ENCODE peak calls at places on chromosomes 4 and X, in five cellular contexts. One of them, this sample, is unnamed.

GRCh38 chr4:16116493-16116990 is 32.7 kb upstream of the PROM1 start:
- DNase-seq in MM.1S: no peak
- DNase-seq in activated B cell treated with CpG ODN at 0.5 μM for 24 hours: no peak
- DNase-seq in sigmoid colon: no peak
- DNase-seq in endothelial cell: no peak
- DNase-seq in this sample: no peak

GRCh38 chrX:9942086-9942485 is 25.1 kb upstream of the CLDN34 start:
- DNase-seq in MM.1S: peak
- DNase-seq in activated B cell treated with CpG ODN at 0.5 μM for 24 hours: peak
- DNase-seq in sigmoid colon: no peak
- DNase-seq in endothelial cell: no peak
- DNase-seq in this sample: peak

GRCh38 chr4:52038109-52038912 is at the start of gene SGCB:
- DNase-seq in activated B cell treated with CpG ODN at 0.5 μM for 24 hours: peak
- DNase-seq in MM.1S: peak
- DNase-seq in endothelial cell: peak
- DNase-seq in sigmoid colon: peak
- DNase-seq in this sample: peak

GRCh38 chr4:37754410-37755185 is 68.4 kb upstream of the RELL1 start:
- DNase-seq in activated B cell treated with CpG ODN at 0.5 μM for 24 hours: no peak
- DNase-seq in MM.1S: no peak
- DNase-seq in sigmoid colon: no peak
- DNase-seq in endothelial cell: no peak
- DNase-seq in this sample: no peak

GRCh38 chrX:103063918-103064434 is at the start of gene BEX1:
- DNase-seq in MM.1S: no peak
- DNase-seq in activated B cell treated with CpG ODN at 0.5 μM for 24 hours: no peak
- DNase-seq in endothelial cell: peak
- DNase-seq in sigmoid colon: peak
- DNase-seq in this sample: no peak

GRCh38 chr4:81685105-81685504 is 213.4 kb upstream of the RASGEF1B start:
- DNase-seq in endothelial cell: no peak
- DNase-seq in MM.1S: no peak
- DNase-seq in sigmoid colon: no peak
- DNase-seq in activated B cell treated with CpG ODN at 0.5 μM for 24 hours: no peak
- DNase-seq in this sample: no peak

GRCh38 chr4:153267013-153267412 is 62.8 kb downstream of the TRIM2 start:
- DNase-seq in sigmoid colon: no peak
- DNase-seq in endothelial cell: no peak
- DNase-seq in MM.1S: no peak
- DNase-seq in activated B cell treated with CpG ODN at 0.5 μM for 24 hours: no peak
- DNase-seq in this sample: no peak

GRCh38 chr4:10458190-10458589 is 964 bp upstream of the ZNF518B start:
- DNase-seq in sigmoid colon: no peak
- DNase-seq in activated B cell treated with CpG ODN at 0.5 μM for 24 hours: no peak
- DNase-seq in endothelial cell: peak
- DNase-seq in MM.1S: no peak
- DNase-seq in this sample: no peak

GRCh38 chrX:71100581-71101505 is 5.2 kb downstream of the FOXO4 start:
- DNase-seq in activated B cell treated with CpG ODN at 0.5 μM for 24 hours: no peak
- DNase-seq in endothelial cell: no peak
- DNase-seq in sigmoid colon: no peak
- DNase-seq in MM.1S: no peak
- DNase-seq in this sample: no peak

GRCh38 chr4:27836505-27836904 is 975.9 kb downstream of the STIM2 start:
- DNase-seq in MM.1S: no peak
- DNase-seq in endothelial cell: no peak
- DNase-seq in activated B cell treated with CpG ODN at 0.5 μM for 24 hours: no peak
- DNase-seq in sigmoid colon: no peak
- DNase-seq in this sample: no peak

GRCh38 chrX:1529756-1530155 is 7.2 kb downstream of the P2RY8 start:
- DNase-seq in activated B cell treated with CpG ODN at 0.5 μM for 24 hours: no peak
- DNase-seq in sigmoid colon: no peak
- DNase-seq in MM.1S: no peak
- DNase-seq in endothelial cell: no peak
- DNase-seq in this sample: no peak

GRCh38 chrX:136574548-136574947 is 42.5 kb downstream of the VGLL1 start:
- DNase-seq in sigmoid colon: no peak
- DNase-seq in endothelial cell: no peak
- DNase-seq in activated B cell treated with CpG ODN at 0.5 μM for 24 hours: no peak
- DNase-seq in MM.1S: no peak
- DNase-seq in this sample: no peak

GRCh38 chr4:15006416-15007024 is 4.2 kb downstream of the CPEB2 start:
- DNase-seq in sigmoid colon: no peak
- DNase-seq in endothelial cell: no peak
- DNase-seq in MM.1S: peak
- DNase-seq in activated B cell treated with CpG ODN at 0.5 μM for 24 hours: no peak
- DNase-seq in this sample: peak

GRCh38 chrX:38232287-38232686 is 11.6 kb upstream of the SRPX start:
- DNase-seq in MM.1S: no peak
- DNase-seq in sigmoid colon: no peak
- DNase-seq in endothelial cell: no peak
- DNase-seq in activated B cell treated with CpG ODN at 0.5 μM for 24 hours: no peak
- DNase-seq in this sample: no peak

GRCh38 chr4:104235966-104236365 is 258.7 kb downstream of the CXXC4 start:
- DNase-seq in activated B cell treated with CpG ODN at 0.5 μM for 24 hours: no peak
- DNase-seq in sigmoid colon: no peak
- DNase-seq in endothelial cell: no peak
- DNase-seq in MM.1S: no peak
- DNase-seq in this sample: no peak

GRCh38 chr4:76982638-76983579 is 33.4 kb downstream of the SEPTIN11 start:
- DNase-seq in MM.1S: peak
- DNase-seq in activated B cell treated with CpG ODN at 0.5 μM for 24 hours: no peak
- DNase-seq in sigmoid colon: no peak
- DNase-seq in endothelial cell: no peak
- DNase-seq in this sample: no peak

GRCh38 chrX:154836163-154836562 is 1.7 kb upstream of the SMIM9 start:
- DNase-seq in endothelial cell: no peak
- DNase-seq in MM.1S: no peak
- DNase-seq in sigmoid colon: no peak
- DNase-seq in activated B cell treated with CpG ODN at 0.5 μM for 24 hours: no peak
- DNase-seq in this sample: no peak

GRCh38 chr4:101114936-101115372 is 232.4 kb downstream of the PPP3CA start:
- DNase-seq in activated B cell treated with CpG ODN at 0.5 μM for 24 hours: no peak
- DNase-seq in endothelial cell: no peak
- DNase-seq in MM.1S: no peak
- DNase-seq in sigmoid colon: no peak
- DNase-seq in this sample: no peak

GRCh38 chr4:108165601-108166000 is 3.1 kb downstream of the LEF1 start:
- DNase-seq in MM.1S: no peak
- DNase-seq in endothelial cell: no peak
- DNase-seq in sigmoid colon: no peak
- DNase-seq in activated B cell treated with CpG ODN at 0.5 μM for 24 hours: no peak
- DNase-seq in this sample: no peak

GRCh38 chr4:176090115-176090514 is 24.5 kb downstream of the WDR17 start:
- DNase-seq in activated B cell treated with CpG ODN at 0.5 μM for 24 hours: no peak
- DNase-seq in MM.1S: no peak
- DNase-seq in endothelial cell: no peak
- DNase-seq in sigmoid colon: no peak
- DNase-seq in this sample: no peak

GRCh38 chrX:10240918-10241317 is 84.1 kb downstream of the CLCN4 start:
- DNase-seq in endothelial cell: no peak
- DNase-seq in sigmoid colon: peak
- DNase-seq in activated B cell treated with CpG ODN at 0.5 μM for 24 hours: no peak
- DNase-seq in MM.1S: no peak
- DNase-seq in this sample: no peak

GRCh38 chr4:102402223-102402622 is 56.9 kb upstream of the SLC39A8 start:
- DNase-seq in activated B cell treated with CpG ODN at 0.5 μM for 24 hours: no peak
- DNase-seq in MM.1S: no peak
- DNase-seq in endothelial cell: no peak
- DNase-seq in sigmoid colon: no peak
- DNase-seq in this sample: no peak

GRCh38 chr4:88911246-88912212 is 145.5 kb downstream of the FAM13A start:
- DNase-seq in activated B cell treated with CpG ODN at 0.5 μM for 24 hours: no peak
- DNase-seq in sigmoid colon: no peak
- DNase-seq in endothelial cell: no peak
- DNase-seq in MM.1S: no peak
- DNase-seq in this sample: no peak

GRCh38 chrX:11244641-11245040 is 48.6 kb upstream of the AMELX start:
- DNase-seq in sigmoid colon: peak
- DNase-seq in endothelial cell: no peak
- DNase-seq in activated B cell treated with CpG ODN at 0.5 μM for 24 hours: no peak
- DNase-seq in MM.1S: no peak
- DNase-seq in this sample: no peak

GRCh38 chr4:100954048-100954447 is 393.3 kb downstream of the PPP3CA start:
- DNase-seq in endothelial cell: no peak
- DNase-seq in activated B cell treated with CpG ODN at 0.5 μM for 24 hours: no peak
- DNase-seq in MM.1S: no peak
- DNase-seq in sigmoid colon: no peak
- DNase-seq in this sample: no peak

GRCh38 chr4:53695540-53696463 is 104.5 kb upstream of the LNX1 start:
- DNase-seq in MM.1S: no peak
- DNase-seq in activated B cell treated with CpG ODN at 0.5 μM for 24 hours: no peak
- DNase-seq in sigmoid colon: no peak
- DNase-seq in endothelial cell: no peak
- DNase-seq in this sample: no peak

GRCh38 chrX:43175428-43175827 is 397.5 kb upstream of the PPP1R2C start:
- DNase-seq in activated B cell treated with CpG ODN at 0.5 μM for 24 hours: no peak
- DNase-seq in sigmoid colon: no peak
- DNase-seq in MM.1S: no peak
- DNase-seq in endothelial cell: no peak
- DNase-seq in this sample: no peak

GRCh38 chr4:104451573-104451972 is 43.1 kb downstream of the CXXC4 start:
- DNase-seq in MM.1S: peak
- DNase-seq in endothelial cell: no peak
- DNase-seq in activated B cell treated with CpG ODN at 0.5 μM for 24 hours: no peak
- DNase-seq in sigmoid colon: no peak
- DNase-seq in this sample: peak

GRCh38 chr4:36363024-36363423 is 81.6 kb downstream of the DTHD1 start:
- DNase-seq in sigmoid colon: no peak
- DNase-seq in MM.1S: no peak
- DNase-seq in endothelial cell: no peak
- DNase-seq in activated B cell treated with CpG ODN at 0.5 μM for 24 hours: no peak
- DNase-seq in this sample: no peak

GRCh38 chr4:185534850-185535761 is at the start of gene PDLIM3:
- DNase-seq in MM.1S: peak
- DNase-seq in activated B cell treated with CpG ODN at 0.5 μM for 24 hours: no peak
- DNase-seq in sigmoid colon: peak
- DNase-seq in endothelial cell: peak
- DNase-seq in this sample: peak

GRCh38 chr4:109969087-109969486 is 56.4 kb downstream of the EGF start:
- DNase-seq in sigmoid colon: no peak
- DNase-seq in MM.1S: no peak
- DNase-seq in activated B cell treated with CpG ODN at 0.5 μM for 24 hours: no peak
- DNase-seq in endothelial cell: no peak
- DNase-seq in this sample: no peak

DNA sequence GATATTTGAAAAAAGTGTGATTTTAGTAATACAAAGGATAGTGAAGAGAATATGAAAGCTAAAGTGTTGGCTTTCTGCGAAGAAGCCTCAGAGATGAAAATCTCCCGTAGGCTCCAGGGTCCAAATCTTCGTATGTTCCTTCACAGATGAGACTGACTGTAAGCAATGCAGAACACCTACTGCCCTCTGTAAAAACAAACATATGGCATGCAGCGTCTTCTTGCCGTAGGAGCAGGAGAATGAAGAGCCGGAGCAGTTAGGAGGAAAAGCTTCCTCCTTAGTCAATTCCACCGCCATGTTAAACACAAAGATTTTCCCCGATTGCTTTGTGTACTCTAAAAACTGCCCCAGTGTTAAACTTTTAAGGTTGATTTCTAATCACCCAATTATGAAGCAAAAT is 22.5 kb downstream of the RWDD4 start:
- DNase-seq in MM.1S: no peak
- DNase-seq in activated B cell treated with CpG ODN at 0.5 μM for 24 hours: no peak
- DNase-seq in sigmoid colon: no peak
- DNase-seq in endothelial cell: no peak
- DNase-seq in this sample: no peak
- TF ChIP-seq CTCF in MM.1S: no peak
- TF ChIP-seq CTCF in activated B cell treated with CpG ODN at 0.5 μM for 24 hours: no peak
- TF ChIP-seq CTCF in sigmoid colon: no peak
- TF ChIP-seq CTCF in endothelial cell: no peak
- TF ChIP-seq CTCF in this sample: no peak

DNA sequence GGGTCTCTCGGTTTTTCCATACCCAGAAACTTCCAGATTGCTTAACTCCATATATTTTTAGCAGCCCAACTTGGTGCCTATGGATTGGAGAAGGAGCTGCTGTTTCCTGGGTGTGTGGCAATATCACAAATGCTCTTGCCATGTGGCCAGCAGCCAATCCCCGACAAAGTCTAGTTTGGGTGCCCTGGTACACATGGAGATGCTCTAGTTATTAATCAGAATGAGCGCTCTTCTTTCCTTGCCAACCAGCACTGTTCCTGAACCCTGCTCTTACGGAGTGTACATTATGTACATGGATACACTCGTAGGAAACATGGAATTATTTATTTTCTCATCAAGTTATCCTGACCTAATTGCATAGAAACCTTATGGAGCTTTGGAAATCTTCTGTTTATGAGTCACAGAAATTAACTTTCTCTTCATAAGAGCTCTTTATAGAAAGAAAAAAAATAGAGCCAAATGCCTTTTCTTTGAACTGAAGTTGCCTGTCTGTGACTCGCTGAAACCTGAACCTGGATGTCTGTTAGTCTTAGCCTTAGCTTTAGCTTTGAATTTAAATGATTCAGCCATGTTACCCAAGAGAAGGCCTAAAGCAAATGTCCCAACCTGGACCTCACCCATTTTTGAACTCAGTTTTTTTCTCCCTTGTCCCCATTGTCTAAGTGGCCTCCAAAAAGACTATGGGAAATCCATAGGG is 67.2 kb upstream of the GPC4 start:
- DNase-seq in activated B cell treated with CpG ODN at 0.5 μM for 24 hours: no peak
- DNase-seq in sigmoid colon: peak
- DNase-seq in endothelial cell: no peak
- DNase-seq in MM.1S: no peak
- DNase-seq in this sample: no peak
- TF ChIP-seq CTCF in activated B cell treated with CpG ODN at 0.5 μM for 24 hours: no peak
- TF ChIP-seq CTCF in sigmoid colon: no peak
- TF ChIP-seq CTCF in endothelial cell: no peak
- TF ChIP-seq CTCF in MM.1S: no peak
- TF ChIP-seq CTCF in this sample: no peak

GRCh38 chr4:143202824-143203223 is 18.1 kb downstream of the USP38 start:
- DNase-seq in MM.1S: peak
- DNase-seq in sigmoid colon: no peak
- DNase-seq in activated B cell treated with CpG ODN at 0.5 μM for 24 hours: no peak
- DNase-seq in endothelial cell: no peak
- DNase-seq in this sample: no peak
- TF ChIP-seq CTCF in MM.1S: peak
- TF ChIP-seq CTCF in sigmoid colon: peak
- TF ChIP-seq CTCF in activated B cell treated with CpG ODN at 0.5 μM for 24 hours: no peak
- TF ChIP-seq CTCF in endothelial cell: peak
- TF ChIP-seq CTCF in this sample: no peak

GRCh38 chrX:111165902-111166301 is 69.9 kb downstream of the PAK3 start:
- DNase-seq in MM.1S: no peak
- DNase-seq in activated B cell treated with CpG ODN at 0.5 μM for 24 hours: no peak
- DNase-seq in endothelial cell: no peak
- DNase-seq in sigmoid colon: no peak
- DNase-seq in this sample: no peak

GRCh38 chrX:111169141-111169540 is 73.2 kb downstream of the PAK3 start:
- DNase-seq in activated B cell treated with CpG ODN at 0.5 μM for 24 hours: no peak
- DNase-seq in sigmoid colon: no peak
- DNase-seq in MM.1S: no peak
- DNase-seq in endothelial cell: no peak
- DNase-seq in this sample: no peak

GRCh38 chrX:111167334-111167733 is 71.3 kb downstream of the PAK3 start:
- DNase-seq in MM.1S: no peak
- DNase-seq in sigmoid colon: no peak
- DNase-seq in activated B cell treated with CpG ODN at 0.5 μM for 24 hours: no peak
- DNase-seq in endothelial cell: no peak
- DNase-seq in this sample: no peak

GRCh38 chrX:111170017-111170416 is 74.0 kb downstream of the PAK3 start:
- DNase-seq in MM.1S: no peak
- DNase-seq in endothelial cell: no peak
- DNase-seq in sigmoid colon: no peak
- DNase-seq in activated B cell treated with CpG ODN at 0.5 μM for 24 hours: no peak
- DNase-seq in this sample: no peak

GRCh38 chrX:111168314-111168713 is 72.3 kb downstream of the PAK3 start:
- DNase-seq in endothelial cell: peak
- DNase-seq in activated B cell treated with CpG ODN at 0.5 μM for 24 hours: no peak
- DNase-seq in sigmoid colon: no peak
- DNase-seq in MM.1S: no peak
- DNase-seq in this sample: no peak
- TF ChIP-seq CTCF in endothelial cell: no peak
- TF ChIP-seq CTCF in activated B cell treated with CpG ODN at 0.5 μM for 24 hours: no peak
- TF ChIP-seq CTCF in sigmoid colon: no peak
- TF ChIP-seq CTCF in MM.1S: peak
- TF ChIP-seq CTCF in this sample: no peak

This sample was measured in GM13976.